ENCODE peak calls at places on chromosomes 5 and 9, in nine cellular contexts. R is T-helper 1 cell; B is NCI-H1694 treated with DMSO at 0.1 percent for 48 hours; D is C1 segment of cervical spinal cord; C is ELR; J is SK-MEL-5; Z is WTC11; N is hypothalamus; P is activated CD4-positive, alpha-beta T cell treated with anti-CD3 and anti-CD28 coated beads for 24 hours. E is an unnamed sample.

GRCh38 chr5:163221581-163221980 is 215.8 kb upstream of the CCNG1 start:
- DNase-seq in N (no peak), D (no peak), B (no peak), J (no peak), P (no peak), C (no peak), R (no peak), Z (no peak), E (no peak)

GRCh38 chr5:132754947-132755346 is 7.7 kb downstream of the CCNI2 start:
- DNase-seq in N (no peak), Z (no peak), D (no peak), J (peak), B (peak), P (no peak), R (no peak), C (peak), E (no peak)

GRCh38 chr5:151104795-151105194 is 24.0 kb upstream of the TNIP1 start:
- DNase-seq in Z (no peak), N (no peak), J (no peak), D (no peak), B (no peak), P (no peak), R (no peak), C (no peak), E (peak)

GRCh38 chr9:121650220-121651013 is 1.0 kb upstream of the DAB2IP start:
- DNase-seq in R (no peak), P (no peak), Z (peak), D (no peak), C (peak), N (no peak), J (no peak), B (peak), E (no peak)

GRCh38 chr9:738209-738915 is 103.1 kb upstream of the DMRT1 start:
- DNase-seq in Z (no peak), B (no peak), C (peak), N (no peak), R (no peak), P (no peak), D (no peak), J (no peak), E (no peak)

GRCh38 chr9:18184034-18184800 is 289.7 kb upstream of the ADAMTSL1 start:
- DNase-seq in C (no peak), J (no peak), N (no peak), R (no peak), Z (no peak), B (no peak), P (no peak), D (no peak), E (no peak)

GRCh38 chr5:38018011-38018410 is 178.2 kb upstream of the GDNF start:
- DNase-seq in B (no peak), R (no peak), C (no peak), J (no peak), P (no peak), D (no peak), N (no peak), Z (no peak), E (no peak)

GRCh38 chr9:118896356-118897000 is 472.8 kb downstream of the BRINP1 start:
- DNase-seq in Z (no peak), B (peak), N (no peak), P (no peak), D (no peak), R (no peak), C (peak), J (no peak), E (no peak)

GRCh38 chr5:174307656-174308271 is 262.3 kb downstream of the NSG2 start:
- DNase-seq in R (no peak), C (no peak), N (no peak), D (no peak), Z (no peak), B (no peak), J (no peak), P (no peak), E (no peak)

GRCh38 chr9:134789168-134789567 is 91.4 kb upstream of the FCN2 start:
- DNase-seq in C (no peak), P (no peak), B (no peak), N (no peak), Z (no peak), J (no peak), R (no peak), D (no peak), E (no peak)

GRCh38 chr5:171712616-171713015 is 73.0 kb upstream of the SMIM23 start:
- DNase-seq in J (no peak), P (no peak), N (no peak), D (no peak), R (no peak), C (no peak), B (no peak), Z (no peak), E (no peak)

GRCh38 chr5:58322453-58322852 is 137.4 kb downstream of the PLK2 start:
- DNase-seq in R (no peak), J (no peak), N (no peak), C (peak), P (no peak), B (no peak), D (no peak), Z (no peak), E (no peak)

GRCh38 chr5:1554410-1554967 is 30.7 kb upstream of the LPCAT1 start:
- DNase-seq in P (no peak), D (no peak), N (no peak), C (no peak), Z (no peak), R (no peak), J (no peak), B (no peak), E (no peak)

GRCh38 chr9:136339173-136339957 is 12.0 kb downstream of the GPSM1 start:
- DNase-seq in Z (peak), C (peak), N (peak), P (no peak), J (peak), D (peak), R (no peak), B (no peak), E (peak)

GRCh38 chr5:38162625-38163024 is 95.7 kb upstream of the EGFLAM start:
- DNase-seq in D (no peak), N (no peak), Z (no peak), R (no peak), J (no peak), P (no peak), B (no peak), C (peak), E (no peak)

GRCh38 chr5:53123702-53124101 is 14.1 kb upstream of the MOCS2 start:
- DNase-seq in J (peak), B (peak), D (no peak), R (no peak), N (no peak), Z (no peak), C (peak), P (no peak), E (no peak)